ENCODE peak calls at places on chromosomes 2 and 18, in four cellular contexts. D is BE2C, E is stomach, Z is Calu3. B is an unnamed sample.

GRCh38 chr2:71505086-71505769 is 51.9 kb downstream of the DYSF start:
- DNase-seq in E (no peak), D (peak; percentile 34), Z (no peak), B (no peak)

GRCh38 chr18:48820483-48821250 is 130.1 kb downstream of the SMAD7 start:
- DNase-seq in Z (no peak), D (no peak), E (peak; percentile 15), B (no peak)

GRCh38 chr2:240782221-240782885 is 37.7 kb downstream of the KIF1A start:
- DNase-seq in E (no peak), Z (no peak), D (no peak), B (no peak)

GRCh38 chr2:26186371-26186770 is 13.5 kb downstream of the GAREM2 start:
- DNase-seq in D (no peak), Z (no peak), E (no peak), B (no peak)

GRCh38 chr2:241884951-241885700 is 15.6 kb downstream of the RTP5 start:
- DNase-seq in Z (no peak), D (peak; percentile 31), E (no peak), B (no peak)

GRCh38 chr18:57428221-57429150 is 6.7 kb upstream of the ONECUT2 start:
- DNase-seq in Z (no peak), D (no peak), E (no peak), B (no peak)

GRCh38 chr18:11040359-11040758 is 109.0 kb downstream of the PIEZO2 start:
- DNase-seq in E (no peak), Z (no peak), D (no peak), B (no peak)

GRCh38 chr2:12606472-12607000 is 110.2 kb upstream of the TRIB2 start:
- DNase-seq in D (peak; percentile 36), Z (no peak), E (no peak), B (no peak)

GRCh38 chr2:68345129-68345875 is 19.8 kb upstream of the PLEK start:
- DNase-seq in D (no peak), Z (no peak), E (no peak), B (no peak)

GRCh38 chr2:240917009-240917683 is 11.0 kb downstream of the CROCC2 start:
- DNase-seq in Z (no peak), D (peak; percentile 49), E (no peak), B (no peak)

GRCh38 chr18:7168408-7168807 is 50.8 kb upstream of the LAMA1 start:
- DNase-seq in Z (no peak), E (no peak), D (no peak), B (no peak)

GRCh38 chr2:8118940-8119781 is 562.7 kb upstream of the ID2 start:
- DNase-seq in D (no peak), Z (peak; percentile 10), E (no peak), B (no peak)

GRCh38 chr2:237403024-237403882 is 10.7 kb downstream of the COL6A3 start:
- DNase-seq in D (no peak), E (no peak), Z (no peak), B (no peak)

GRCh38 chr2:130870161-130870485 is 33.4 kb downstream of the ARHGEF4 start:
- DNase-seq in E (no peak), Z (no peak), D (no peak), B (no peak)

GRCh38 chr2:232129483-232129882 is 168.0 kb downstream of the DIS3L2 start:
- DNase-seq in Z (no peak), E (no peak), D (no peak), B (no peak)

GRCh38 chr2:22238967-22239366 is 1115.2 kb downstream of the TDRD15 start:
- DNase-seq in E (no peak), Z (no peak), D (no peak), B (no peak)

GRCh38 chr18:6917082-6917481 is 187.6 kb downstream of the ARHGAP28 start:
- DNase-seq in Z (no peak), E (no peak), D (no peak), B (peak; percentile 58)